ENCODE peak calls at places on chromosome 3, in eight cellular contexts. One of them, this sample, is unnamed.

GRCh38 chr3:122609798-122610559 is 32.5 kb downstream of the PARP15 start:
- DNase-seq in NCI-H2029 treated with DMSO at 0.1 percent for 48 hours: no peak
- DNase-seq in K562: no peak
- DNase-seq in amygdala: no peak
- DNase-seq in GM23248: peak
- DNase-seq in stimulated activated CD4-positive, alpha-beta T cell treated with anti-CD3 and anti-CD28 coated beads, Interleukin-1b, Interleukin-23, amount 100 ng/mL, for 48 hours: no peak
- DNase-seq in NCI-H1417: no peak
- DNase-seq in activated CD4-positive, alpha-beta T cell treated with anti-CD3 and anti-CD28 coated beads, Interleukin-2, amount 10 ng/mL, durations not matched to agents 7 days and 5 days: peak
- DNase-seq in this sample: peak

GRCh38 chr3:146262711-146263110 is 11.8 kb upstream of the PLSCR4 start:
- DNase-seq in NCI-H2029 treated with DMSO at 0.1 percent for 48 hours: no peak
- DNase-seq in K562: no peak
- DNase-seq in amygdala: no peak
- DNase-seq in GM23248: no peak
- DNase-seq in stimulated activated CD4-positive, alpha-beta T cell treated with anti-CD3 and anti-CD28 coated beads, Interleukin-1b, Interleukin-23, amount 100 ng/mL, for 48 hours: no peak
- DNase-seq in NCI-H1417: no peak
- DNase-seq in activated CD4-positive, alpha-beta T cell treated with anti-CD3 and anti-CD28 coated beads, Interleukin-2, amount 10 ng/mL, durations not matched to agents 7 days and 5 days: no peak
- DNase-seq in this sample: no peak

GRCh38 chr3:197692641-197693040 is 44.1 kb downstream of the RUBCN start:
- DNase-seq in NCI-H2029 treated with DMSO at 0.1 percent for 48 hours: no peak
- DNase-seq in K562: no peak
- DNase-seq in amygdala: no peak
- DNase-seq in GM23248: no peak
- DNase-seq in stimulated activated CD4-positive, alpha-beta T cell treated with anti-CD3 and anti-CD28 coated beads, Interleukin-1b, Interleukin-23, amount 100 ng/mL, for 48 hours: no peak
- DNase-seq in NCI-H1417: no peak
- DNase-seq in activated CD4-positive, alpha-beta T cell treated with anti-CD3 and anti-CD28 coated beads, Interleukin-2, amount 10 ng/mL, durations not matched to agents 7 days and 5 days: no peak
- DNase-seq in this sample: no peak

GRCh38 chr3:113536627-113537101 is 4.3 kb downstream of the SIDT1 start:
- DNase-seq in NCI-H2029 treated with DMSO at 0.1 percent for 48 hours: peak
- DNase-seq in K562: no peak
- DNase-seq in amygdala: no peak
- DNase-seq in GM23248: peak
- DNase-seq in stimulated activated CD4-positive, alpha-beta T cell treated with anti-CD3 and anti-CD28 coated beads, Interleukin-1b, Interleukin-23, amount 100 ng/mL, for 48 hours: no peak
- DNase-seq in NCI-H1417: no peak
- DNase-seq in activated CD4-positive, alpha-beta T cell treated with anti-CD3 and anti-CD28 coated beads, Interleukin-2, amount 10 ng/mL, durations not matched to agents 7 days and 5 days: no peak
- DNase-seq in this sample: no peak

GRCh38 chr3:172591876-172592771 is 68.9 kb upstream of the TNFSF10 start:
- DNase-seq in NCI-H2029 treated with DMSO at 0.1 percent for 48 hours: no peak
- DNase-seq in K562: peak
- DNase-seq in amygdala: no peak
- DNase-seq in GM23248: no peak
- DNase-seq in stimulated activated CD4-positive, alpha-beta T cell treated with anti-CD3 and anti-CD28 coated beads, Interleukin-1b, Interleukin-23, amount 100 ng/mL, for 48 hours: peak
- DNase-seq in NCI-H1417: no peak
- DNase-seq in activated CD4-positive, alpha-beta T cell treated with anti-CD3 and anti-CD28 coated beads, Interleukin-2, amount 10 ng/mL, durations not matched to agents 7 days and 5 days: peak
- DNase-seq in this sample: peak

GRCh38 chr3:128554100-128554464 is 61.1 kb upstream of the GATA2 start:
- DNase-seq in NCI-H2029 treated with DMSO at 0.1 percent for 48 hours: no peak
- DNase-seq in K562: peak
- DNase-seq in amygdala: no peak
- DNase-seq in GM23248: peak
- DNase-seq in stimulated activated CD4-positive, alpha-beta T cell treated with anti-CD3 and anti-CD28 coated beads, Interleukin-1b, Interleukin-23, amount 100 ng/mL, for 48 hours: no peak
- DNase-seq in NCI-H1417: no peak
- DNase-seq in activated CD4-positive, alpha-beta T cell treated with anti-CD3 and anti-CD28 coated beads, Interleukin-2, amount 10 ng/mL, durations not matched to agents 7 days and 5 days: no peak
- DNase-seq in this sample: peak

GRCh38 chr3:102037791-102038190 is 188.5 kb downstream of the NFKBIZ start:
- DNase-seq in NCI-H2029 treated with DMSO at 0.1 percent for 48 hours: no peak
- DNase-seq in K562: no peak
- DNase-seq in amygdala: no peak
- DNase-seq in GM23248: no peak
- DNase-seq in stimulated activated CD4-positive, alpha-beta T cell treated with anti-CD3 and anti-CD28 coated beads, Interleukin-1b, Interleukin-23, amount 100 ng/mL, for 48 hours: no peak
- DNase-seq in NCI-H1417: no peak
- DNase-seq in activated CD4-positive, alpha-beta T cell treated with anti-CD3 and anti-CD28 coated beads, Interleukin-2, amount 10 ng/mL, durations not matched to agents 7 days and 5 days: no peak
- DNase-seq in this sample: no peak

GRCh38 chr3:52188586-52189404 is 9.2 kb upstream of the ALAS1 start:
- DNase-seq in NCI-H2029 treated with DMSO at 0.1 percent for 48 hours: no peak
- DNase-seq in K562: peak
- DNase-seq in amygdala: no peak
- DNase-seq in GM23248: no peak
- DNase-seq in stimulated activated CD4-positive, alpha-beta T cell treated with anti-CD3 and anti-CD28 coated beads, Interleukin-1b, Interleukin-23, amount 100 ng/mL, for 48 hours: no peak
- DNase-seq in NCI-H1417: no peak
- DNase-seq in activated CD4-positive, alpha-beta T cell treated with anti-CD3 and anti-CD28 coated beads, Interleukin-2, amount 10 ng/mL, durations not matched to agents 7 days and 5 days: no peak
- DNase-seq in this sample: no peak

GRCh38 chr3:7793786-7794185 is 707.8 kb upstream of the LMCD1 start:
- DNase-seq in NCI-H2029 treated with DMSO at 0.1 percent for 48 hours: no peak
- DNase-seq in K562: no peak
- DNase-seq in amygdala: no peak
- DNase-seq in GM23248: no peak
- DNase-seq in stimulated activated CD4-positive, alpha-beta T cell treated with anti-CD3 and anti-CD28 coated beads, Interleukin-1b, Interleukin-23, amount 100 ng/mL, for 48 hours: no peak
- DNase-seq in NCI-H1417: no peak
- DNase-seq in activated CD4-positive, alpha-beta T cell treated with anti-CD3 and anti-CD28 coated beads, Interleukin-2, amount 10 ng/mL, durations not matched to agents 7 days and 5 days: no peak
- DNase-seq in this sample: peak

GRCh38 chr3:194187543-194187942 is 51.6 kb downstream of the HES1 start:
- DNase-seq in NCI-H2029 treated with DMSO at 0.1 percent for 48 hours: no peak
- DNase-seq in K562: peak
- DNase-seq in amygdala: no peak
- DNase-seq in GM23248: no peak
- DNase-seq in stimulated activated CD4-positive, alpha-beta T cell treated with anti-CD3 and anti-CD28 coated beads, Interleukin-1b, Interleukin-23, amount 100 ng/mL, for 48 hours: no peak
- DNase-seq in NCI-H1417: no peak
- DNase-seq in activated CD4-positive, alpha-beta T cell treated with anti-CD3 and anti-CD28 coated beads, Interleukin-2, amount 10 ng/mL, durations not matched to agents 7 days and 5 days: no peak
- DNase-seq in this sample: no peak

GRCh38 chr3:127033786-127034185 is 50.9 kb downstream of the PLXNA1 start:
- DNase-seq in NCI-H2029 treated with DMSO at 0.1 percent for 48 hours: no peak
- DNase-seq in K562: no peak
- DNase-seq in amygdala: no peak
- DNase-seq in GM23248: no peak
- DNase-seq in stimulated activated CD4-positive, alpha-beta T cell treated with anti-CD3 and anti-CD28 coated beads, Interleukin-1b, Interleukin-23, amount 100 ng/mL, for 48 hours: no peak
- DNase-seq in NCI-H1417: no peak
- DNase-seq in activated CD4-positive, alpha-beta T cell treated with anti-CD3 and anti-CD28 coated beads, Interleukin-2, amount 10 ng/mL, durations not matched to agents 7 days and 5 days: no peak
- DNase-seq in this sample: no peak

GRCh38 chr3:22117751-22118346 is 366.8 kb upstream of the ZNF385D start:
- DNase-seq in NCI-H2029 treated with DMSO at 0.1 percent for 48 hours: peak
- DNase-seq in K562: peak
- DNase-seq in amygdala: no peak
- DNase-seq in GM23248: peak
- DNase-seq in stimulated activated CD4-positive, alpha-beta T cell treated with anti-CD3 and anti-CD28 coated beads, Interleukin-1b, Interleukin-23, amount 100 ng/mL, for 48 hours: no peak
- DNase-seq in NCI-H1417: no peak
- DNase-seq in activated CD4-positive, alpha-beta T cell treated with anti-CD3 and anti-CD28 coated beads, Interleukin-2, amount 10 ng/mL, durations not matched to agents 7 days and 5 days: no peak
- DNase-seq in this sample: no peak

GRCh38 chr3:131738095-131738494 is 235.3 kb upstream of the MRPL3 start:
- DNase-seq in NCI-H2029 treated with DMSO at 0.1 percent for 48 hours: no peak
- DNase-seq in K562: no peak
- DNase-seq in amygdala: no peak
- DNase-seq in GM23248: peak
- DNase-seq in stimulated activated CD4-positive, alpha-beta T cell treated with anti-CD3 and anti-CD28 coated beads, Interleukin-1b, Interleukin-23, amount 100 ng/mL, for 48 hours: no peak
- DNase-seq in NCI-H1417: no peak
- DNase-seq in activated CD4-positive, alpha-beta T cell treated with anti-CD3 and anti-CD28 coated beads, Interleukin-2, amount 10 ng/mL, durations not matched to agents 7 days and 5 days: no peak
- DNase-seq in this sample: no peak

GRCh38 chr3:1072040-1072439 is 20.8 kb upstream of the CNTN6 start:
- DNase-seq in NCI-H2029 treated with DMSO at 0.1 percent for 48 hours: no peak
- DNase-seq in K562: no peak
- DNase-seq in amygdala: no peak
- DNase-seq in GM23248: no peak
- DNase-seq in stimulated activated CD4-positive, alpha-beta T cell treated with anti-CD3 and anti-CD28 coated beads, Interleukin-1b, Interleukin-23, amount 100 ng/mL, for 48 hours: no peak
- DNase-seq in NCI-H1417: no peak
- DNase-seq in activated CD4-positive, alpha-beta T cell treated with anti-CD3 and anti-CD28 coated beads, Interleukin-2, amount 10 ng/mL, durations not matched to agents 7 days and 5 days: no peak
- DNase-seq in this sample: no peak

GRCh38 chr3:151314593-151314992 is 2.0 kb downstream of the GPR87 start:
- DNase-seq in NCI-H2029 treated with DMSO at 0.1 percent for 48 hours: no peak
- DNase-seq in K562: no peak
- DNase-seq in amygdala: no peak
- DNase-seq in GM23248: no peak
- DNase-seq in stimulated activated CD4-positive, alpha-beta T cell treated with anti-CD3 and anti-CD28 coated beads, Interleukin-1b, Interleukin-23, amount 100 ng/mL, for 48 hours: no peak
- DNase-seq in NCI-H1417: no peak
- DNase-seq in activated CD4-positive, alpha-beta T cell treated with anti-CD3 and anti-CD28 coated beads, Interleukin-2, amount 10 ng/mL, durations not matched to agents 7 days and 5 days: no peak
- DNase-seq in this sample: no peak

GRCh38 chr3:36741285-36741684 is 23.1 kb downstream of the DCLK3 start:
- DNase-seq in NCI-H2029 treated with DMSO at 0.1 percent for 48 hours: no peak
- DNase-seq in K562: no peak
- DNase-seq in amygdala: no peak
- DNase-seq in GM23248: peak
- DNase-seq in stimulated activated CD4-positive, alpha-beta T cell treated with anti-CD3 and anti-CD28 coated beads, Interleukin-1b, Interleukin-23, amount 100 ng/mL, for 48 hours: no peak
- DNase-seq in NCI-H1417: no peak
- DNase-seq in activated CD4-positive, alpha-beta T cell treated with anti-CD3 and anti-CD28 coated beads, Interleukin-2, amount 10 ng/mL, durations not matched to agents 7 days and 5 days: no peak
- DNase-seq in this sample: no peak

GRCh38 chr3:185744997-185745843 is 79.6 kb downstream of the IGF2BP2 start:
- DNase-seq in NCI-H2029 treated with DMSO at 0.1 percent for 48 hours: no peak
- DNase-seq in K562: no peak
- DNase-seq in amygdala: no peak
- DNase-seq in GM23248: peak
- DNase-seq in stimulated activated CD4-positive, alpha-beta T cell treated with anti-CD3 and anti-CD28 coated beads, Interleukin-1b, Interleukin-23, amount 100 ng/mL, for 48 hours: no peak
- DNase-seq in NCI-H1417: no peak
- DNase-seq in activated CD4-positive, alpha-beta T cell treated with anti-CD3 and anti-CD28 coated beads, Interleukin-2, amount 10 ng/mL, durations not matched to agents 7 days and 5 days: no peak
- DNase-seq in this sample: peak

GRCh38 chr3:117622130-117622841 is 912.7 kb downstream of the TUSC7 start:
- DNase-seq in NCI-H2029 treated with DMSO at 0.1 percent for 48 hours: no peak
- DNase-seq in K562: no peak
- DNase-seq in amygdala: no peak
- DNase-seq in GM23248: peak
- DNase-seq in stimulated activated CD4-positive, alpha-beta T cell treated with anti-CD3 and anti-CD28 coated beads, Interleukin-1b, Interleukin-23, amount 100 ng/mL, for 48 hours: no peak
- DNase-seq in NCI-H1417: no peak
- DNase-seq in activated CD4-positive, alpha-beta T cell treated with anti-CD3 and anti-CD28 coated beads, Interleukin-2, amount 10 ng/mL, durations not matched to agents 7 days and 5 days: no peak
- DNase-seq in this sample: peak

GRCh38 chr3:109257269-109257668 is 59.0 kb downstream of the DPPA2 start:
- DNase-seq in NCI-H2029 treated with DMSO at 0.1 percent for 48 hours: no peak
- DNase-seq in K562: no peak
- DNase-seq in amygdala: no peak
- DNase-seq in GM23248: peak
- DNase-seq in stimulated activated CD4-positive, alpha-beta T cell treated with anti-CD3 and anti-CD28 coated beads, Interleukin-1b, Interleukin-23, amount 100 ng/mL, for 48 hours: no peak
- DNase-seq in NCI-H1417: no peak
- DNase-seq in activated CD4-positive, alpha-beta T cell treated with anti-CD3 and anti-CD28 coated beads, Interleukin-2, amount 10 ng/mL, durations not matched to agents 7 days and 5 days: no peak
- DNase-seq in this sample: peak

GRCh38 chr3:19455546-19455945 is 307.2 kb downstream of the KCNH8 start:
- DNase-seq in NCI-H2029 treated with DMSO at 0.1 percent for 48 hours: no peak
- DNase-seq in K562: no peak
- DNase-seq in amygdala: no peak
- DNase-seq in GM23248: no peak
- DNase-seq in stimulated activated CD4-positive, alpha-beta T cell treated with anti-CD3 and anti-CD28 coated beads, Interleukin-1b, Interleukin-23, amount 100 ng/mL, for 48 hours: no peak
- DNase-seq in NCI-H1417: no peak
- DNase-seq in activated CD4-positive, alpha-beta T cell treated with anti-CD3 and anti-CD28 coated beads, Interleukin-2, amount 10 ng/mL, durations not matched to agents 7 days and 5 days: no peak
- DNase-seq in this sample: no peak

GRCh38 chr3:9136746-9137434 is 112.6 kb downstream of the SRGAP3 start:
- DNase-seq in NCI-H2029 treated with DMSO at 0.1 percent for 48 hours: no peak
- DNase-seq in K562: no peak
- DNase-seq in amygdala: no peak
- DNase-seq in GM23248: no peak
- DNase-seq in stimulated activated CD4-positive, alpha-beta T cell treated with anti-CD3 and anti-CD28 coated beads, Interleukin-1b, Interleukin-23, amount 100 ng/mL, for 48 hours: no peak
- DNase-seq in NCI-H1417: no peak
- DNase-seq in activated CD4-positive, alpha-beta T cell treated with anti-CD3 and anti-CD28 coated beads, Interleukin-2, amount 10 ng/mL, durations not matched to agents 7 days and 5 days: no peak
- DNase-seq in this sample: no peak

GRCh38 chr3:108472011-108472591 is 38.3 kb downstream of the MYH15 start:
- DNase-seq in NCI-H2029 treated with DMSO at 0.1 percent for 48 hours: no peak
- DNase-seq in K562: no peak
- DNase-seq in amygdala: no peak
- DNase-seq in GM23248: peak
- DNase-seq in stimulated activated CD4-positive, alpha-beta T cell treated with anti-CD3 and anti-CD28 coated beads, Interleukin-1b, Interleukin-23, amount 100 ng/mL, for 48 hours: peak
- DNase-seq in NCI-H1417: peak
- DNase-seq in activated CD4-positive, alpha-beta T cell treated with anti-CD3 and anti-CD28 coated beads, Interleukin-2, amount 10 ng/mL, durations not matched to agents 7 days and 5 days: no peak
- DNase-seq in this sample: no peak

GRCh38 chr3:11246663-11246970 is 25.6 kb upstream of the ATG7 start:
- DNase-seq in NCI-H2029 treated with DMSO at 0.1 percent for 48 hours: no peak
- DNase-seq in K562: no peak
- DNase-seq in amygdala: no peak
- DNase-seq in GM23248: no peak
- DNase-seq in stimulated activated CD4-positive, alpha-beta T cell treated with anti-CD3 and anti-CD28 coated beads, Interleukin-1b, Interleukin-23, amount 100 ng/mL, for 48 hours: no peak
- DNase-seq in NCI-H1417: no peak
- DNase-seq in activated CD4-positive, alpha-beta T cell treated with anti-CD3 and anti-CD28 coated beads, Interleukin-2, amount 10 ng/mL, durations not matched to agents 7 days and 5 days: no peak
- DNase-seq in this sample: no peak

GRCh38 chr3:57918123-57918837 is 89.9 kb upstream of the FLNB start:
- DNase-seq in NCI-H2029 treated with DMSO at 0.1 percent for 48 hours: no peak
- DNase-seq in K562: no peak
- DNase-seq in amygdala: no peak
- DNase-seq in GM23248: peak
- DNase-seq in stimulated activated CD4-positive, alpha-beta T cell treated with anti-CD3 and anti-CD28 coated beads, Interleukin-1b, Interleukin-23, amount 100 ng/mL, for 48 hours: no peak
- DNase-seq in NCI-H1417: no peak
- DNase-seq in activated CD4-positive, alpha-beta T cell treated with anti-CD3 and anti-CD28 coated beads, Interleukin-2, amount 10 ng/mL, durations not matched to agents 7 days and 5 days: no peak
- DNase-seq in this sample: peak

GRCh38 chr3:127690823-127691452 is 18.2 kb downstream of the ABTB1 start:
- DNase-seq in NCI-H2029 treated with DMSO at 0.1 percent for 48 hours: no peak
- DNase-seq in K562: peak
- DNase-seq in amygdala: no peak
- DNase-seq in GM23248: peak
- DNase-seq in stimulated activated CD4-positive, alpha-beta T cell treated with anti-CD3 and anti-CD28 coated beads, Interleukin-1b, Interleukin-23, amount 100 ng/mL, for 48 hours: no peak
- DNase-seq in NCI-H1417: peak
- DNase-seq in activated CD4-positive, alpha-beta T cell treated with anti-CD3 and anti-CD28 coated beads, Interleukin-2, amount 10 ng/mL, durations not matched to agents 7 days and 5 days: no peak
- DNase-seq in this sample: no peak

GRCh38 chr3:24678441-24678865 is 183.8 kb upstream of the THRB start:
- DNase-seq in NCI-H2029 treated with DMSO at 0.1 percent for 48 hours: no peak
- DNase-seq in K562: peak
- DNase-seq in amygdala: no peak
- DNase-seq in GM23248: peak
- DNase-seq in stimulated activated CD4-positive, alpha-beta T cell treated with anti-CD3 and anti-CD28 coated beads, Interleukin-1b, Interleukin-23, amount 100 ng/mL, for 48 hours: peak
- DNase-seq in NCI-H1417: no peak
- DNase-seq in activated CD4-positive, alpha-beta T cell treated with anti-CD3 and anti-CD28 coated beads, Interleukin-2, amount 10 ng/mL, durations not matched to agents 7 days and 5 days: peak
- DNase-seq in this sample: peak

GRCh38 chr3:105232536-105232935 is 134.2 kb upstream of the ALCAM start:
- DNase-seq in NCI-H2029 treated with DMSO at 0.1 percent for 48 hours: no peak
- DNase-seq in K562: no peak
- DNase-seq in amygdala: no peak
- DNase-seq in GM23248: no peak
- DNase-seq in stimulated activated CD4-positive, alpha-beta T cell treated with anti-CD3 and anti-CD28 coated beads, Interleukin-1b, Interleukin-23, amount 100 ng/mL, for 48 hours: no peak
- DNase-seq in NCI-H1417: no peak
- DNase-seq in activated CD4-positive, alpha-beta T cell treated with anti-CD3 and anti-CD28 coated beads, Interleukin-2, amount 10 ng/mL, durations not matched to agents 7 days and 5 days: no peak
- DNase-seq in this sample: no peak

GRCh38 chr3:160885791-160886286 is 129.8 kb downstream of the PPM1L start:
- DNase-seq in NCI-H2029 treated with DMSO at 0.1 percent for 48 hours: peak
- DNase-seq in K562: peak
- DNase-seq in amygdala: peak
- DNase-seq in GM23248: peak
- DNase-seq in stimulated activated CD4-positive, alpha-beta T cell treated with anti-CD3 and anti-CD28 coated beads, Interleukin-1b, Interleukin-23, amount 100 ng/mL, for 48 hours: no peak
- DNase-seq in NCI-H1417: peak
- DNase-seq in activated CD4-positive, alpha-beta T cell treated with anti-CD3 and anti-CD28 coated beads, Interleukin-2, amount 10 ng/mL, durations not matched to agents 7 days and 5 days: no peak
- DNase-seq in this sample: peak